ENCODE peak calls at places on chromosomes 1 and 21, in seven cellular contexts. X, D, B, J, E, F and P are unnamed samples.

GRCh38 chr1:72129869-72130268 is 152.5 kb downstream of the NEGR1 start:
- DNase-seq in X (no peak), D (no peak), B (no peak), J (no peak), E (no peak), F (no peak), P (no peak)

GRCh38 chr1:202241376-202242079 is 47.9 kb downstream of the LGR6 start:
- DNase-seq in X (peak; percentile 76), D (no peak), B (no peak), J (no peak), E (peak; percentile 66), F (no peak), P (no peak)

GRCh38 chr1:54835970-54836369 is 34.8 kb upstream of the TTC22 start:
- DNase-seq in X (no peak), D (no peak), B (no peak), J (no peak), E (no peak), F (no peak), P (no peak)

GRCh38 chr1:151009206-151009587 is 948 bp downstream of the PRUNE1 start:
- DNase-seq in X (no peak), D (no peak), B (no peak), J (no peak), E (no peak), F (peak; percentile 88), P (no peak)

GRCh38 chr1:235011064-235011598 is 117.5 kb downstream of the TOMM20 start:
- DNase-seq in X (no peak), D (no peak), B (no peak), J (no peak), E (no peak), F (no peak), P (no peak)

GRCh38 chr1:77428068-77428467 is 146.2 kb downstream of the AK5 start:
- DNase-seq in X (no peak), D (no peak), B (no peak), J (no peak), E (no peak), F (no peak), P (no peak)

GRCh38 chr1:228180271-228180987 is 14.8 kb downstream of the IBA57 start:
- DNase-seq in X (no peak), D (no peak), B (peak; percentile 33), J (no peak), E (peak; percentile 34), F (no peak), P (no peak)

GRCh38 chr1:225878282-225878681 is 3.9 kb downstream of the TMEM63A start:
- DNase-seq in X (no peak), D (no peak), B (no peak), J (no peak), E (no peak), F (no peak), P (no peak)

GRCh38 chr1:41537788-41538351 is 53.4 kb upstream of the EDN2 start:
- DNase-seq in X (no peak), D (no peak), B (no peak), J (peak; percentile 76), E (peak; percentile 57), F (peak; percentile 77), P (no peak)

GRCh38 chr1:48055854-48056253 is 58.7 kb upstream of the TRABD2B start:
- DNase-seq in X (no peak), D (no peak), B (no peak), J (no peak), E (no peak), F (no peak), P (no peak)

GRCh38 chr1:157739229-157739901 is 37.6 kb downstream of the FCRL2 start:
- DNase-seq in X (no peak), D (no peak), B (no peak), J (no peak), E (no peak), F (no peak), P (peak; percentile 12)

GRCh38 chr1:40530735-40531380 is 579 bp upstream of the ZNF684 start:
- DNase-seq in X (peak; percentile 26), D (no peak), B (no peak), J (no peak), E (no peak), F (peak; percentile 27), P (no peak)

GRCh38 chr1:172678990-172679772 is 20.3 kb downstream of the FASLG start:
- DNase-seq in X (no peak), D (no peak), B (peak; percentile 9), J (no peak), E (no peak), F (no peak), P (no peak)

GRCh38 chr21:46038341-46038829 is 56.8 kb downstream of the COL6A1 start:
- DNase-seq in X (no peak), D (no peak), B (no peak), J (no peak), E (no peak), F (no peak), P (no peak)

GRCh38 chr21:25025596-25025995 is 581.7 kb downstream of the MRPL39 start:
- DNase-seq in X (no peak), D (no peak), B (no peak), J (no peak), E (no peak), F (no peak), P (no peak)

GRCh38 chr1:206979379-206980043 is 9.3 kb upstream of the FCAMR start:
- DNase-seq in X (peak; percentile 37), D (peak; percentile 34), B (peak; percentile 9), J (no peak), E (peak; percentile 67), F (peak; percentile 27), P (no peak)

GRCh38 chr1:24912359-24913273 is 17.5 kb downstream of the RUNX3 start:
- DNase-seq in X (no peak), D (no peak), B (no peak), J (no peak), E (no peak), F (no peak), P (no peak)

GRCh38 chr1:36300526-36300925 is 5.6 kb upstream of the SH3D21 start:
- DNase-seq in X (no peak), D (no peak), B (no peak), J (no peak), E (peak; percentile 76), F (no peak), P (peak; percentile 62)

GRCh38 chr1:52767881-52768280 is 41.6 kb downstream of the ZYG11B start:
- DNase-seq in X (no peak), D (no peak), B (no peak), J (no peak), E (no peak), F (no peak), P (no peak)

GRCh38 chr1:85311818-85312217 is 35.4 kb upstream of the BCL10 start:
- DNase-seq in X (no peak), D (no peak), B (peak; percentile 30), J (no peak), E (no peak), F (no peak), P (no peak)

GRCh38 chr1:244651956-244652698 is 799 bp upstream of the DESI2 start:
- DNase-seq in X (no peak), D (no peak), B (no peak), J (no peak), E (peak; percentile 15), F (peak; percentile 47), P (no peak)

GRCh38 chr1:41954533-41954944 is 35.8 kb upstream of the HIVEP3 start:
- DNase-seq in X (peak; percentile 79), D (no peak), B (peak; percentile 49), J (peak; percentile 8), E (peak; percentile 94), F (peak; percentile 95), P (peak; percentile 52)

GRCh38 chr21:44958471-44959191 is 18.8 kb downstream of the SLX9 start:
- DNase-seq in X (no peak), D (no peak), B (peak; percentile 90), J (peak; percentile 88), E (no peak), F (peak; percentile 51), P (no peak)

GRCh38 chr1:11617314-11617713 is 36.9 kb downstream of the FBXO2 start:
- DNase-seq in X (no peak), D (no peak), B (no peak), J (no peak), E (peak; percentile 22), F (no peak), P (no peak)

GRCh38 chr21:18832081-18832670 is 428.6 kb upstream of the TMPRSS15 start:
- DNase-seq in X (no peak), D (no peak), B (no peak), J (no peak), E (peak; percentile 10), F (no peak), P (no peak)

GRCh38 chr1:174134000-174134659 is 25.2 kb upstream of the RABGAP1L start:
- DNase-seq in X (no peak), D (no peak), B (no peak), J (no peak), E (no peak), F (no peak), P (no peak)

GRCh38 chr1:201813226-201813625 is 15.7 kb upstream of the IPO9 start:
- DNase-seq in X (no peak), D (no peak), B (no peak), J (no peak), E (no peak), F (no peak), P (no peak)

GRCh38 chr1:171245458-171246064 is 2.7 kb upstream of the FMO1 start:
- DNase-seq in X (peak; percentile 57), D (no peak), B (peak; percentile 52), J (no peak), E (peak; percentile 82), F (peak; percentile 30), P (no peak)

GRCh38 chr1:209692745-209693504 is 11.7 kb upstream of the HSD11B1 start:
- DNase-seq in X (peak; percentile 65), D (no peak), B (peak; percentile 95), J (peak; percentile 79), E (peak; percentile 97), F (peak; percentile 55), P (peak; percentile 36)

GRCh38 chr1:43913666-43914325 is 19.8 kb upstream of the ARTN start:
- DNase-seq in X (no peak), D (no peak), B (peak; percentile 91), J (no peak), E (no peak), F (no peak), P (no peak)
- H3K27ac ChIP-seq in X (peak overlapping the region; percentile 100), D (peak overlapping the region; percentile 34), B (peak overlapping the region; percentile 90), J (no peak overlapping the region), E (no peak overlapping the region), F (no peak overlapping the region), P (peak overlapping the region; percentile 96)

DNA sequence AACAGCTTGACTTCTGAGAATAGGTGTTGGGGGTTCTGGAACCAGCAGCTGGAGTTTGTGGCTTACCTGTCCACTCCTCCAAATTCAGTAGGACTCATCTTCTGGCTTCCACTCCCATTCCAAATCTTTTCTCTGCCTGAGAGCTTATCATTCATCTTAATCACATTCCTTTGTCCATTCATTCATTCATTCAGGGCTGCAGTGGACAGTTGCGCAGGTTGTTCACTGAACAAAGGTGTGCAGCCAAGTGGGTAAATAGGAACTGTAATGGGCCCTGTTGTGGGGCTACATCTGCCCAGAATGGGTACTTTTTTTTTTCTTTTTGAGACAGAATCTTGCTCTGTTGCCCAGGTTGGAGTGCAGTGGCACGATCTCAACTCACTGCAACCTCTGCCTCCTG is 3.4 kb upstream of the HSPG2 start:
- DNase-seq in X (no peak), D (no peak), B (no peak), J (no peak), E (no peak), F (no peak), P (no peak)
- H3K27ac ChIP-seq in X (peak overlapping the region; percentile 96), D (peak overlapping the region; percentile 69), B (no peak overlapping the region), J (peak overlapping the region; percentile 26), E (no peak overlapping the region), F (no peak overlapping the region), P (peak overlapping the region; percentile 63)

GRCh38 chr1:182807907-182808306 is 18.3 kb downstream of the NPL start:
- DNase-seq in X (no peak), D (no peak), B (no peak), J (no peak), E (no peak), F (no peak), P (no peak)
- H3K27ac ChIP-seq in X (no peak overlapping the region), D (no peak overlapping the region), B (no peak overlapping the region), J (no peak overlapping the region), E (no peak overlapping the region), F (no peak overlapping the region), P (no peak overlapping the region)

GRCh38 chr1:29331731-29332130 is 95.4 kb downstream of the PTPRU start:
- DNase-seq in X (no peak), D (no peak), B (no peak), J (no peak), E (no peak), F (peak; percentile 41), P (no peak)
- H3K27ac ChIP-seq in X (no peak overlapping the region), D (no peak overlapping the region), B (no peak overlapping the region), J (no peak overlapping the region), E (no peak overlapping the region), F (no peak overlapping the region), P (no peak overlapping the region)